ENCODE peak calls at places on chromosomes 5 and 9, in eight cellular contexts. L, Q, C, D, N, V, W and Y are unnamed samples.

GRCh38 chr5:98416541-98416940 is 356.9 kb upstream of the RGMB start:
- DNase-seq in L (no peak), C (peak), N (no peak), D (no peak), V (no peak), W (no peak), Q (peak), Y (no peak)

GRCh38 chr5:93411716-93412115 is 169.3 kb downstream of the NR2F1-AS1 start:
- DNase-seq in Q (no peak), N (no peak), C (no peak), L (no peak), W (no peak), D (no peak), V (no peak), Y (no peak)

GRCh38 chr5:159242153-159242552 is 20.9 kb upstream of the UBLCP1 start:
- DNase-seq in V (no peak), L (no peak), N (no peak), C (no peak), Q (no peak), D (no peak), W (no peak), Y (no peak)

GRCh38 chr9:94829380-94830070 is 103.0 kb downstream of the AOPEP start:
- DNase-seq in Q (no peak), V (no peak), L (no peak), C (no peak), D (no peak), W (no peak), N (no peak), Y (no peak)

GRCh38 chr5:124000558-124000957 is 488.6 kb downstream of the CSNK1G3 start:
- DNase-seq in Q (no peak), W (no peak), L (no peak), N (no peak), C (no peak), D (no peak), V (no peak), Y (no peak)

GRCh38 chr5:38532165-38532669 is 24.2 kb downstream of the LIFR start:
- DNase-seq in N (no peak), C (no peak), D (peak), W (no peak), L (no peak), Q (no peak), V (no peak), Y (no peak)

GRCh38 chr9:93186151-93186715 is 2.3 kb downstream of the WNK2 start:
- DNase-seq in V (no peak), Q (no peak), C (no peak), D (no peak), L (no peak), W (no peak), N (no peak), Y (no peak)

GRCh38 chr9:130963337-130963908 is 24.4 kb upstream of the FIBCD1 start:
- DNase-seq in Q (no peak), C (no peak), D (no peak), N (no peak), W (no peak), V (no peak), L (no peak), Y (no peak)

GRCh38 chr5:90474235-90475107 is at the start of the genes MBLAC2 and POLR3G:
- DNase-seq in V (peak), D (peak), W (peak), C (peak), Q (peak), L (peak), N (peak), Y (peak)

GRCh38 chr5:141735823-141736222 is 53.8 kb upstream of the ARAP3 start:
- DNase-seq in D (no peak), L (no peak), V (no peak), W (no peak), C (no peak), Q (no peak), N (no peak), Y (no peak)

GRCh38 chr9:93287189-93287552 is 103.2 kb downstream of the WNK2 start:
- DNase-seq in W (no peak), D (no peak), C (no peak), L (no peak), V (no peak), N (no peak), Q (no peak), Y (no peak)

GRCh38 chr5:172086312-172086975 is 80.0 kb upstream of the FBXW11 start:
- DNase-seq in C (no peak), V (no peak), L (no peak), W (peak), N (no peak), D (no peak), Q (no peak), Y (no peak)

GRCh38 chr5:59246470-59247250 is 646.9 kb downstream of the PDE4D start:
- DNase-seq in D (no peak), C (no peak), V (no peak), Q (peak), W (no peak), N (peak), L (no peak), Y (no peak)